ENCODE peak calls at places on chromosome 13, in six cellular contexts. S, P, R, W, T and B are unnamed samples.
A peak's percentile ranks its signal among the peaks of the same experiment; 100 is the strongest.

GRCh38 chr13:23367907-23368306 is 65.6 kb downstream of the SACS start:
- DNase-seq in R (no peak), W (no peak), T (no peak), P (no peak), S (no peak), B (no peak)

GRCh38 chr13:102707465-102707864 is 12.6 kb upstream of the METTL21C start:
- DNase-seq in W (no peak), R (no peak), S (peak; percentile 92), T (no peak), P (no peak), B (no peak)

GRCh38 chr13:19618925-19619324 is 14.5 kb upstream of the MPHOSPH8 start:
- DNase-seq in S (peak; percentile 54), R (peak; percentile 30), P (peak; percentile 68), T (peak; percentile 35), W (no peak), B (peak; percentile 54)

GRCh38 chr13:99989376-99990044 is 7.9 kb downstream of the ZIC2 start:
- DNase-seq in P (no peak), R (no peak), S (no peak), W (no peak), T (no peak), B (no peak)

GRCh38 chr13:24167666-24168391 is 7.3 kb downstream of the SPATA13 start:
- DNase-seq in W (no peak), R (no peak), P (no peak), S (no peak), T (no peak), B (no peak)

GRCh38 chr13:52845766-52846566 is 2.5 kb downstream of the PCDH8 start:
- DNase-seq in W (no peak), S (peak; percentile 1), R (peak; percentile 45), T (no peak), P (no peak), B (peak; percentile 6)

GRCh38 chr13:61954092-61954491 is 538.4 kb upstream of the PCDH20 start:
- DNase-seq in T (peak; percentile 19), R (no peak), S (peak; percentile 61), W (no peak), P (peak; percentile 17), B (peak; percentile 35)

GRCh38 chr13:26222523-26223046 is 471 bp upstream of the RNF6 start:
- DNase-seq in T (no peak), R (no peak), W (no peak), S (no peak), P (no peak), B (no peak)

GRCh38 chr13:74870865-74871264 is 611.1 kb downstream of the TBC1D4 start:
- DNase-seq in S (peak; percentile 41), R (no peak), T (no peak), W (no peak), P (no peak), B (no peak)

GRCh38 chr13:99911069-99911964 is 60.2 kb downstream of the ZIC5 start:
- DNase-seq in W (no peak), P (no peak), S (no peak), T (no peak), R (peak; percentile 28), B (no peak)

GRCh38 chr13:91133941-91134772 is 213.3 kb upstream of the MIR17HG start:
- DNase-seq in S (peak; percentile 76), T (peak; percentile 45), P (peak; percentile 72), W (no peak), R (peak; percentile 44), B (peak; percentile 81)

GRCh38 chr13:83150616-83151307 is 731.5 kb downstream of the SLITRK1 start:
- DNase-seq in W (no peak), P (no peak), R (no peak), S (peak; percentile 9), T (no peak), B (no peak)

GRCh38 chr13:28392896-28393295 is 102.0 kb downstream of the FLT1 start:
- DNase-seq in T (no peak), W (no peak), R (no peak), S (no peak), P (no peak), B (no peak)

GRCh38 chr13:106533940-106534843 is 1.3 kb downstream of the EFNB2 start:
- DNase-seq in T (no peak), S (peak; percentile 83), W (no peak), P (peak; percentile 51), R (peak; percentile 62), B (peak; percentile 60)

GRCh38 chr13:27619711-27620376 is 485 bp downstream of the LNX2 start:
- DNase-seq in R (peak; percentile 43), S (peak; percentile 29), W (peak; percentile 12), T (no peak), P (no peak), B (no peak)

GRCh38 chr13:44648392-44649117 is 72.4 kb upstream of the TSC22D1 start:
- DNase-seq in P (peak; percentile 12), T (peak; percentile 21), S (no peak), R (no peak), W (no peak), B (peak; percentile 44)

GRCh38 chr13:97225533-97225932 is 3.4 kb downstream of the MBNL2 start:
- DNase-seq in T (no peak), R (no peak), P (no peak), S (no peak), W (no peak), B (peak; percentile 22)

GRCh38 chr13:73708393-73708985 is 425.7 kb downstream of the KLF12 start:
- DNase-seq in S (peak; percentile 80), P (peak; percentile 65), W (peak; percentile 9), R (peak; percentile 77), T (peak; percentile 57), B (peak; percentile 87)

GRCh38 chr13:100673376-100673830 is 1.2 kb downstream of the TMTC4 start:
- DNase-seq in P (no peak), W (no peak), T (no peak), R (peak; percentile 22), S (no peak), B (no peak)

GRCh38 chr13:105363747-105364177 is 1171.7 kb downstream of the EFNB2 start:
- DNase-seq in W (no peak), T (no peak), S (peak; percentile 6), R (no peak), P (no peak), B (peak; percentile 15)

GRCh38 chr13:69619651-69620050 is 488.0 kb upstream of the ATXN8OS start:
- DNase-seq in P (no peak), T (no peak), R (no peak), W (no peak), S (no peak), B (no peak)

GRCh38 chr13:45047394-45048328 is 58.3 kb downstream of the GPALPP1 start:
- DNase-seq in W (peak; percentile 56), S (peak; percentile 83), T (peak; percentile 68), R (peak; percentile 81), P (peak; percentile 83), B (peak; percentile 79)

GRCh38 chr13:28100149-28101121 is at the start of gene FLT3:
- DNase-seq in S (peak; percentile 7), T (peak; percentile 51), W (no peak), P (peak; percentile 57), R (peak; percentile 22), B (peak; percentile 7)

GRCh38 chr13:34721631-34722144 is 220.4 kb upstream of the NBEA start:
- DNase-seq in R (no peak), W (no peak), S (no peak), P (no peak), T (no peak), B (no peak)

DNA sequence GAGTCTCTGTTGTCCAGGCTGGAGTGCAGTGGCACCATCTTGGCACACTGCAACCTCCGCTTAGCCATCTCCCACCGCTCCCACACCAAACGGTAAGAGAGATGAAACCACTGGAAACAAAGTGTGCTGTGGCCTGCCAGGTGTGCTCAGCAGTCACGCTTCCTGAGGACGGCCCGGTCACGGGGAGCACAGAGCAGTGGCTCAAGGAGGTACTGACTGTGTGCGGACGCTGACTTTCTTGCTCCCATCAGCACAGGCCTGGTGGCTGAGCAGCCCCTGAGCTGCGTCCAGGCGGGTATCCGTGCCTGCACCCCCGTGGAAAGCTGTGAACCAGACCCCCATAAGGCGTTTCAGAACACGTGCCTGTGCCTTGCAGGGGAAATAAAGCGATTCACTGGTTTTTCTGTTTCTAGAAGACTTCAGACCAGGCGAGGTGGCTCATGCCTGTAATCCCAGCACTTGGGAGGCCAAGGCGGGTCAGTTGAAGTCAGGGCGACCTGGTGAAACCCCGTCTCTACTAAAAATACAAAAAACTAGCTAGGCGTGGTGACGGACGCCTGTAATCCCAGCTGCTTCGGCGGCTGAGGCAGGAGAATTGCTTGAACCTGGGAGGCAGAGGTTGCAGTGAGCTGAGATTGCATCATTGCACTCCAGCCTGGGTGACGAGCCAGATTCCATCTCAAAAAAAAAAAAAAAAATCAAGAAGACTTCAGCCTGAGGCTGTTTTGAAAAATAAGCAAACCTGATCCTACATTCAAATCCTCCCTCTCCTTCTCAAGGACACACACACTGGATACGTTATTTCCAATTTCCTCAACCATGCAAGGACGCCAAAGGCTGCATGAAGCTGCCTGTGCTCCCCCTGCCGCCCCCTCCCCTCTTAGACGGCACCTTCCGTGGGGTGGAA is 25.5 kb downstream of the ADPRHL1 start:
- DNase-seq in S (peak; percentile 57), R (no peak), W (no peak), P (no peak), T (no peak), B (no peak)
- H3K36me3 ChIP-seq in S (no peaks in the 10 kb centered on the region), R (no peaks in the 10 kb centered on the region), W (no peaks in the 10 kb centered on the region), P (no peaks in the 10 kb centered on the region), T (no peaks in the 10 kb centered on the region), B (no peaks in the 10 kb centered on the region)

GRCh38 chr13:50760751-50761150 is 82.7 kb downstream of the DLEU7 start:
- DNase-seq in S (no peak), R (no peak), T (no peak), P (no peak), W (no peak), B (no peak)
- H3K4me3 ChIP-seq in S (no peak overlapping the region), R (no peak overlapping the region), T (no peak overlapping the region), P (no peak overlapping the region), W (no peak overlapping the region), B (no peak overlapping the region)

DNA sequence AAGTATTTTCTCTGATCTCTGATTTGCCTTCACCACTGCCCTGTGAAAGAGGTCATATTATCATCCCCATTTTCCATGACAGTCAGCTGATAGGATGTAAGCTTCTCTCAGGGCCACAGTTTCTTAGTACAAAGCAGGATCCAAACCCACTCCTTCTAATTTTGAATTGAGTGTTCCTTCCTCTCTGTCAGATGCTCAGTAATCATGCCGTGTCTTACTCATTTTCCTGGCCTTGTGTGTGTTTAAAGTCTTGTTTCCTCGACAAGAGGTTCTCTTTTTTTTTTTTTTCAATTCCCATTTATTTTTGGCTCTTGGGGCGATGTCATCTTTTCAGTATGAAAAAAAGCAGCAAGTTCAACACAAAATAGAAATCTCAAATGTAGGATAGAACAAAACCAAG is 72.3 kb downstream of the NAA16 start:
- DNase-seq in T (no peak), S (peak; percentile 15), W (no peak), P (no peak), R (no peak), B (no peak)
- H3K27me3 ChIP-seq in T (no peaks in the 10 kb centered on the region), S (no peaks in the 10 kb centered on the region), W (no peaks in the 10 kb centered on the region), P (no peaks in the 10 kb centered on the region), R (no peaks in the 10 kb centered on the region), B (no peaks in the 10 kb centered on the region)

DNA sequence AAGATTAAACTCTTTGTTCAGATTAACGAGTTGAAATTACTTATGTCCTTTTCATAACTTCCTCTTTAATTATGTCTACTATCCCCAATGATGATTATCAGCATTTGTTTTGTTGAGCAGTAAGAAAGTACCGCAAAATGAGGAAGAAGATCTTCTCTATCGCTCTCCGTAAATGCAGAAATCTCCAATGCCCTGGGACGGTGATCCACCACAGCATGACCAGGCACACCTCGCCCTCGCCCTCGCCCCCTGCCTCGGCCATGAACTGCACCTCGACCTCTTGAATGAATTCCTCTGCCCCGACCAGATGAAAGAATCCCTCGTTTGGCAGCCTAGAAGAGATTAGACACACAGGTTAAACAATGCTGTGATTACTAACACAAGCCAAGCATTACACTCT is 69.1 kb downstream of the RBM26 start:
- DNase-seq in P (no peak), T (no peak), R (no peak), W (no peak), S (no peak), B (no peak)
- H3K36me3 ChIP-seq in P (peaks cover 3% of the 10 kb centered on the region), T (peaks cover 32% of the 10 kb centered on the region), R (peaks cover 6% of the 10 kb centered on the region), W (peaks cover 31% of the 10 kb centered on the region), S (peaks cover 7% of the 10 kb centered on the region), B (peaks cover 6% of the 10 kb centered on the region)